ENCODE peak calls at places on chromosomes 13 and 19, in nine cellular contexts. R is adrenal gland, H is AG10803, Q is gastrocnemius medialis, G is SK-N-SH, T is heart right ventricle, F is fibroblast of the aortic adventitia, V is fibroblast of pulmonary artery, U is right lobe of liver. L is an unnamed sample.

GRCh38 chr19:29714371-29714952 is 599 bp downstream of the C19orf12 start:
- DNase-seq in R (no peak), H (no peak), Q (no peak), G (no peak), T (no peak), F (no peak), V (no peak), U (no peak), L (no peak)

GRCh38 chr13:49774376-49775005 is 18.0 kb downstream of the KPNA3 start:
- DNase-seq in R (no peak), H (no peak), Q (no peak), G (no peak), T (no peak), F (no peak), V (no peak), U (no peak), L (no peak)

GRCh38 chr13:44879452-44880058 is 109.7 kb downstream of the NUFIP1 start:
- DNase-seq in R (no peak), H (peak; percentile 75), Q (no peak), G (peak; percentile 18), T (no peak), F (peak; percentile 72), V (peak; percentile 78), U (no peak), L (peak; percentile 67)

GRCh38 chr19:21580818-21581217 is 75.4 kb downstream of the ZNF429 start:
- DNase-seq in R (no peak), H (no peak), Q (no peak), G (no peak), T (no peak), F (no peak), V (no peak), U (no peak), L (no peak)

GRCh38 chr13:85080726-85081125 is 718.5 kb downstream of the SLITRK6 start:
- DNase-seq in R (no peak), H (no peak), Q (no peak), G (peak; percentile 10), T (no peak), F (no peak), V (no peak), U (no peak), L (no peak)

GRCh38 chr19:5691205-5691929 is 1.3 kb downstream of the RPL36 start:
- DNase-seq in R (peak; percentile 68), H (peak; percentile 55), Q (no peak), G (peak; percentile 67), T (peak; percentile 70), F (peak; percentile 78), V (peak; percentile 73), U (peak; percentile 66), L (peak; percentile 55)

GRCh38 chr19:17255150-17255621 is 9.4 kb downstream of the USHBP1 start:
- DNase-seq in R (no peak), H (no peak), Q (no peak), G (no peak), T (no peak), F (no peak), V (no peak), U (no peak), L (peak; percentile 61)

GRCh38 chr19:4066682-4067395 is at the start of gene ZBTB7A:
- DNase-seq in R (peak; percentile 81), H (peak; percentile 72), Q (peak; percentile 81), G (peak; percentile 89), T (peak; percentile 84), F (peak; percentile 70), V (peak; percentile 73), U (peak; percentile 81), L (peak; percentile 74)

GRCh38 chr19:42197375-42197817 is 20.1 kb downstream of the DEDD2 start:
- DNase-seq in R (no peak), H (no peak), Q (no peak), G (no peak), T (no peak), F (no peak), V (no peak), U (no peak), L (peak; percentile 41)

GRCh38 chr13:51218691-51219090 is 3.5 kb upstream of the FAM124A start:
- DNase-seq in R (no peak), H (no peak), Q (no peak), G (peak; percentile 68), T (no peak), F (no peak), V (no peak), U (no peak), L (no peak)

GRCh38 chr13:41213316-41213715 is 18.9 kb upstream of the KBTBD7 start:
- DNase-seq in R (no peak), H (no peak), Q (no peak), G (no peak), T (no peak), F (no peak), V (no peak), U (no peak), L (no peak)

GRCh38 chr19:40609561-40610395 is 8.6 kb downstream of the LTBP4 start:
- DNase-seq in R (peak; percentile 92), H (peak; percentile 88), Q (peak; percentile 85), G (peak; percentile 99), T (peak; percentile 92), F (peak; percentile 73), V (no peak), U (peak; percentile 91), L (peak; percentile 85)

GRCh38 chr13:23575632-23576031 is 5.4 kb downstream of the TNFRSF19 start:
- DNase-seq in R (no peak), H (no peak), Q (no peak), G (no peak), T (no peak), F (no peak), V (no peak), U (no peak), L (no peak)
- H3K4me3 ChIP-seq in R (no peak overlapping the region), H (no peak overlapping the region), Q (no peak overlapping the region), G (no peak overlapping the region), T (no peak overlapping the region), F (no peak overlapping the region), V (no peak overlapping the region), U (no peak overlapping the region), L (no peak overlapping the region)

GRCh38 chr13:20136781-20137703 is 23.8 kb downstream of the GJA3 start:
- DNase-seq in R (no peak), H (no peak), Q (no peak), G (peak; percentile 75), T (peak; percentile 29), F (no peak), V (peak; percentile 14), U (peak; percentile 61), L (peak; percentile 47)
- TF ChIP-seq CTCF in R (peak; percentile 4), H (peak; percentile 30), Q (no peak), G (peak; percentile 55), T (no peak), F (peak; percentile 49), V (peak; percentile 50), U (peak; percentile 55), L (peak; percentile 47)

DNA sequence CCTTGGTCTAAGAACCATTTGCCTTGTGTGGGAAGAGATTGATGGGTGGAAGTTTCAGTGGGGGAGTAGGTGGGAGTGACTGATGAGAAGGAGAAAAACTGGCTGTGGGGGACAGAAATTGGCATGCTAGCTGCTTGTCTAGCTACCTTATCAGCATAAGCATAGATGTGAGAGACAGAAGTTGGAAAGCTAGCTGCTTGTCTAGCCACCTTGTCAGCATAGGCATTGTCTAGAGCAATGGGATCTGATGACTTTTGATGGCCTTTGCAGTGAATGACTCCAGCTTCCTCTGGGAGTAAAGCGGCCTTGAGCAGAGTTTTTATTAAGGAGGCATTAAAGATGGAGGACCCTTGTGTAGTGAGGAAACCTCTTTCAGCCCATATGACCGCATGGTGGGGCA is 9.9 kb upstream of the NCR1 start:
- DNase-seq in R (no peak), H (no peak), Q (no peak), G (no peak), T (no peak), F (no peak), V (no peak), U (no peak), L (no peak)
- H3K4me3 ChIP-seq in R (no peak overlapping the region), H (no peak overlapping the region), Q (no peak overlapping the region), G (no peak overlapping the region), T (no peak overlapping the region), F (no peak overlapping the region), V (no peak overlapping the region), U (no peak overlapping the region), L (no peak overlapping the region)

DNA sequence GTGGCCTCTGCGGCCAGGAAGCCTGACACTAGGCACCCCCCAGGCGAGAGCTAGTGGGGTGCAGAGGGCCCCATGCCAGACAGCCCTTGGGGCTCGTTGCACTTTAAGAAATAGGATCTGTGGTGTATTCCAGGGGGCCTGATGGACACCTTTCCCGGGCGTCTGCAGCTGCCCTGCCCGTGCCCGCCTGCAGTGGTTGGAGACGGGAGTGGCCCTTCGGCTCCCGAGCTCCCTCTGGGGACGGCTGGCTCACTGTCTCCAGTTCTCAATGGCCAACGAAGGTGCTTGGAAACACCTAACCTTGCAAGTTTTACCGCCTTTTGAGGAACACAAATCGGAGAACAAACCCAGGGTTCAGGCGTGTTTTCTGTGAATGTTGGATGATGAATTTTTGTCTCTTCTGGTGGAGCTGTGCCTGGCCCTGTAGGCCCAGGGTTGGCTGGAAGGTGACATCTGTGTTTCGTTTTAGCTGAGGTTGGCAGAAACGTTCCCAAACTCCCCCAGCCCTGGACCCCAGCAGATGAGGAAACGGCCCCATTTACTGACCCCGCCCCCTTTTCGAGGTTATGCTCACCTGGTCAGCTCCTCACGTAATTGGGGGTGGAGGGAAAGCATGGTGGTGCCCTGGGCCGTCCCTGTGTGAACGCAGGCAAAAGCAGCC is 17.4 kb upstream of the NPAS1 start:
- DNase-seq in R (no peak), H (no peak), Q (no peak), G (no peak), T (no peak), F (no peak), V (no peak), U (no peak), L (peak; percentile 49)
- TF ChIP-seq CTCF in R (no peak), H (peak; percentile 12), Q (peak; percentile 24), G (no peak), T (peak; percentile 28), F (peak; percentile 10), V (no peak), U (peak; percentile 39), L (peak; percentile 60)

DNA sequence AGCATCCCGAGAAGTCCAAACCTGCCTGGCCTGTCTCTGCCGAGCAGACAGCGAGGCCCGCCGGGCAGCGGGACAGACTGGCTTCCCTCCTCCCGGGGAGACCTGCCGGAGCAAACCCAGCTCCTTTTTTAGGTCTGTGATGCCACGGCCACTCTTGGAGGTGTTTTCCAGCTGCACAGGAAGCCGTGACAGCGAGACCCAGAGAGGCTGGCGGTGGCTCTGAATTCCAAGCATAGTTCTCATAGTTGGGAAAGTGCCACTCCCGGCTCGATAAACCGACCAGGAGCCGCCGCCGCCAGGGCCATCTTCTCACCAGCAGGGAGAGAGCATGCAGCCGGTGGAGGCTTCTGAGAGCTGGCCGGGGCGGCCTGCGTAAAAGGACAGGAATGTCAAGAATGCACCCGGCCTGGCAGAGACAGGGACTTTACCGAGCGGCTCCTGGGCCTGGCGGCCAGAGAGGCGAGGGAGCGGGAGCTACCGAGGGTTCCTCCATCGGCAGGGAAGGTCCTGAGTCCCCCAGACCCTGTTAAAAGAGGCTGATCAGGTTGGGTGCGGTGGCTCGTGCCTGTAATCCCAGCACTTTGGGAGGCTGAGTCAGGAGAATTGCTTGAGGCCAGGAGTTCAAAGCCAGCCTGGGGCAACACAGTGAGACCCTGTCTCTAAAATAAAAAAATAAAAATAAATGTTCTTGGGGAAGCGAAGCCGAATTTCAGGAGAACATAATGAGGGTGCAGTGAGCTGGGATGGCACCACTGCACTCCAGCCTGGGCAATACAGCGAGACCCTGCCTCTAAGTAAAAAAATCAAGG is 64.9 kb downstream of the GADD45B start:
- DNase-seq in R (no peak), H (peak; percentile 100), Q (peak; percentile 74), G (no peak), T (peak; percentile 87), F (peak; percentile 98), V (peak; percentile 99), U (peak; percentile 93), L (peak; percentile 97)
- H3K4me3 ChIP-seq in R (no peak overlapping the region), H (peak overlapping the region; percentile 43), Q (peak overlapping the region; percentile 29), G (no peak overlapping the region), T (no peak overlapping the region), F (peak overlapping the region; percentile 31), V (peak overlapping the region; percentile 25), U (no peak overlapping the region), L (no peak overlapping the region)